ENCODE peak calls at places on chromosomes 11 and 22, in five cellular contexts. E is suprapubic skin, Z is activated T-cell treated with anti-CD3 and anti-CD28 coated beads for 1 hour, H is AG09319, J is IMR-90. G is an unnamed sample.

GRCh38 chr11:29962243-29962642 is 54.6 kb downstream of the KCNA4 start:
- DNase-seq in E (no peak), Z (no peak), H (no peak), J (no peak), G (no peak)

GRCh38 chr11:43550714-43551113 is 129.8 kb upstream of the HSD17B12 start:
- DNase-seq in E (no peak), Z (no peak), H (no peak), J (no peak), G (no peak)

GRCh38 chr11:110431212-110432073 is 1.7 kb downstream of the FDX1 start:
- DNase-seq in E (no peak), Z (no peak), H (no peak), J (peak), G (no peak)

GRCh38 chr11:76243648-76244285 is 37.5 kb upstream of the WNT11 start:
- DNase-seq in E (no peak), Z (no peak), H (no peak), J (no peak), G (no peak)

GRCh38 chr22:27668828-27669797 is 132.4 kb downstream of the MN1 start:
- DNase-seq in E (no peak), Z (no peak), H (no peak), J (peak), G (no peak)

GRCh38 chr11:126738632-126739031 is 261.9 kb downstream of the KIRREL3 start:
- DNase-seq in E (no peak), Z (no peak), H (no peak), J (no peak), G (no peak)

GRCh38 chr22:44335903-44336803 is 23.4 kb upstream of the SHISAL1 start:
- DNase-seq in E (no peak), Z (no peak), H (no peak), J (no peak), G (no peak)

GRCh38 chr22:21651521-21652009 is 9.5 kb downstream of the SDF2L1 start:
- DNase-seq in E (no peak), Z (no peak), H (no peak), J (no peak), G (no peak)

GRCh38 chr11:61401558-61401957 is 9.2 kb downstream of the TMEM216 start:
- DNase-seq in E (no peak), Z (no peak), H (no peak), J (no peak), G (no peak)

GRCh38 chr11:18312663-18313420 is 9.1 kb downstream of the HPS5 start:
- DNase-seq in E (no peak), Z (no peak), H (peak), J (peak), G (no peak)

GRCh38 chr11:128695539-128696221 is 1.8 kb downstream of the FLI1 start:
- DNase-seq in E (no peak), Z (no peak), H (no peak), J (no peak), G (no peak)

GRCh38 chr11:66970808-66971442 is 4.2 kb upstream of the C11orf86 start:
- DNase-seq in E (no peak), Z (no peak), H (peak), J (peak), G (no peak)

GRCh38 chr11:76736773-76737495 is 46.2 kb upstream of the TSKU start:
- DNase-seq in E (no peak), Z (no peak), H (no peak), J (no peak), G (no peak)

GRCh38 chr11:123260511-123261211 is 65.6 kb upstream of the CLMP start:
- DNase-seq in E (no peak), Z (no peak), H (no peak), J (no peak), G (no peak)

GRCh38 chr11:1302041-1302460 is 7.4 kb downstream of the TOLLIP start:
- DNase-seq in E (peak), Z (no peak), H (no peak), J (no peak), G (no peak)

GRCh38 chr11:78256962-78257361 is 68.2 kb downstream of the USP35 start:
- DNase-seq in E (peak), Z (no peak), H (peak), J (peak), G (no peak)

GRCh38 chr22:37051629-37052385 is at the start of gene KCTD17:
- DNase-seq in E (peak), Z (peak), H (peak), J (peak), G (peak)

GRCh38 chr11:134231958-134232674 is 7.6 kb downstream of the VPS26B start:
- DNase-seq in E (no peak), Z (no peak), H (no peak), J (no peak), G (no peak)

GRCh38 chr11:11263238-11264030 is 89.6 kb downstream of the CSNK2A3 start:
- DNase-seq in E (no peak), Z (no peak), H (no peak), J (peak), G (no peak)